ENCODE peak calls at places on chromosomes 13 and 19, in four cellular contexts. G is endothelial cell of umbilical vein, M is A549, P is HepG2. V is an unnamed sample.

GRCh38 chr13:80585531-80585930 is 244.6 kb upstream of the SPRY2 start:
- DNase-seq in G (no peak), M (no peak), P (no peak), V (no peak)

GRCh38 chr13:44064376-44064775 is 184.7 kb downstream of the LACC1 start:
- DNase-seq in G (no peak), M (no peak), P (no peak), V (no peak)

GRCh38 chr19:1287622-1288527 is 2.2 kb downstream of the EFNA2 start:
- DNase-seq in G (no peak), M (no peak), P (no peak), V (no peak)

GRCh38 chr19:36527873-36528193 is 238 bp downstream of the ZNF260 start:
- DNase-seq in G (no peak), M (no peak), P (no peak), V (no peak)

GRCh38 chr13:95800455-95800854 is 123.5 kb downstream of the DNAJC3 start:
- DNase-seq in G (no peak), M (no peak), P (no peak), V (no peak)

GRCh38 chr19:3387645-3388589 is 21.5 kb downstream of the NFIC start:
- DNase-seq in G (peak), M (peak), P (no peak), V (no peak)

GRCh38 chr19:52296773-52297600 is at the start of gene ZNF480:
- DNase-seq in G (peak), M (peak), P (peak), V (peak)

GRCh38 chr13:51423766-51424165 is 29.1 kb downstream of the INTS6 start:
- DNase-seq in G (no peak), M (no peak), P (no peak), V (no peak)

GRCh38 chr13:104900186-104900817 is 1635.2 kb downstream of the EFNB2 start:
- DNase-seq in G (no peak), M (no peak), P (no peak), V (no peak)

GRCh38 chr13:78586706-78587105 is 16.6 kb downstream of the POU4F1 start:
- DNase-seq in G (no peak), M (no peak), P (no peak), V (peak)

GRCh38 chr19:33358408-33358807 is 15.1 kb upstream of the CEBPG start:
- DNase-seq in G (no peak), M (no peak), P (no peak), V (no peak)

GRCh38 chr13:94239135-94239534 is 240.3 kb downstream of the DCT start:
- DNase-seq in G (no peak), M (no peak), P (no peak), V (peak)

GRCh38 chr19:5681446-5682292 is 842 bp downstream of the HSD11B1L start:
- DNase-seq in G (no peak), M (no peak), P (no peak), V (no peak)

GRCh38 chr13:27599845-27600553 is 20.3 kb downstream of the LNX2 start:
- DNase-seq in G (peak), M (no peak), P (peak), V (no peak)

GRCh38 chr19:47225746-47226425 is 5.1 kb downstream of the BBC3 start:
- DNase-seq in G (peak), M (peak), P (peak), V (peak)

GRCh38 chr13:106619688-106620555 is 52.0 kb upstream of the ARGLU1 start:
- DNase-seq in G (peak), M (peak), P (peak), V (peak)

GRCh38 chr13:109427148-109427547 is 359.2 kb downstream of the IRS2 start:
- DNase-seq in G (no peak), M (no peak), P (no peak), V (no peak)

GRCh38 chr13:33466262-33466661 is 180.7 kb upstream of the STARD13 start:
- DNase-seq in G (peak), M (no peak), P (no peak), V (no peak)

GRCh38 chr19:18612772-18613588 is at the start of gene TMEM59L:
- DNase-seq in G (no peak), M (no peak), P (no peak), V (no peak)

GRCh38 chr13:74770361-74770760 is 636.2 kb upstream of the KLF12 start:
- DNase-seq in G (no peak), M (no peak), P (no peak), V (no peak)
- TF ChIP-seq MAX in G (no peak), M (no peak), P (no peak), V (no peak)

GRCh38 chr13:50378513-50378970 is 363.3 kb downstream of the KCNRG start:
- DNase-seq in G (no peak), M (no peak), P (no peak), V (no peak)
- TF ChIP-seq MYC in G (no peak), M (no peak), P (no peak), V (no peak)

GRCh38 chr13:74258951-74259350 is 124.7 kb upstream of the KLF12 start:
- DNase-seq in G (no peak), M (no peak), P (no peak), V (no peak)
- TF ChIP-seq CTCF in G (no peak), M (no peak), P (no peak), V (no peak)

GRCh38 chr13:77511552-77511951 is 24.0 kb upstream of the SCEL start:
- DNase-seq in G (peak), M (no peak), P (no peak), V (peak)

GRCh38 chr13:77509221-77509620 is 26.3 kb upstream of the SCEL start:
- DNase-seq in G (peak), M (no peak), P (no peak), V (no peak)

GRCh38 chr13:77510156-77510555 is 25.4 kb upstream of the SCEL start:
- DNase-seq in G (no peak), M (no peak), P (no peak), V (no peak)

GRCh38 chr13:77506874-77507273 is 28.6 kb upstream of the SCEL start:
- DNase-seq in G (peak), M (no peak), P (no peak), V (peak)

DNA sequence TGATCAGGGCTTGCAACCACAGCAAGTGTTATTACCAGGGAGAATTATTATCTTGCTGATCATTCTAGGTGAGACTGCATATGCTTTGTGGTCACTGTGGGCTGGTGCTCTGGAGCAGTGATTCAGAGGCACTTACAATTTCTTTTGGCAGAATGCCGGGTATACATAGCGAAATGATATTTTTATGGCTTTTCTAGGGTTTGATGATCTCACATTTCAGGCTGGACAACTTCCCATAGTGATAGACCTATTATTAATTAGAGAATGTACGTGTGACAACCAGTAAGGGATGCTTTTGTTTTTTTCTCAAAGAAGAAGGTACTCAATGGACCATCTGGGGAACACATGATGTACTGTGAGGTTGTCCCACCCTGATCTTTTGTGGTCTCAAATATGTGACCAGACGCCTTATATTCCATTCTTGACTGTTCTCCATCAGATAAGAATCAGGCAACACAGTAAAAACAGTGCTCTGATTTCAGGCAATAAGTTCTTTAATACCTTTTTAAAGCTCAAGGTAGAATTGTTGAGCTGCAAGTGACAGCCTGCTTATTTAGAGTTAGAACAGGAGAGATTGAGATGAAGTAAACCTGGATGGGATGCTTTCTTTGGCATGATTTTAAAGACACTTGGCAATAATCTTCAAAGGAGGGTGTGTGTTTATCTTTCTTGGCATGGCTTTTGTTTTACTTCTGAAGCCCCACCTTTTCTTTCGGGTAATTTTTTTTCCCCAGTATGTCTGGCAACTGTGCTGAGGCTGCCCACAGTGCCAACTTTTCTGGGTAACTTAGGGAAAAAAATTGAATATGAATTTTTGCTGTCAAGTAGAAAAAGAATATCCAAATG is 27.4 kb upstream of the SCEL start:
- DNase-seq in G (peak), M (no peak), P (no peak), V (no peak)
- TF ChIP-seq MAX in G (no peak), M (no peak), P (no peak), V (no peak)

DNA sequence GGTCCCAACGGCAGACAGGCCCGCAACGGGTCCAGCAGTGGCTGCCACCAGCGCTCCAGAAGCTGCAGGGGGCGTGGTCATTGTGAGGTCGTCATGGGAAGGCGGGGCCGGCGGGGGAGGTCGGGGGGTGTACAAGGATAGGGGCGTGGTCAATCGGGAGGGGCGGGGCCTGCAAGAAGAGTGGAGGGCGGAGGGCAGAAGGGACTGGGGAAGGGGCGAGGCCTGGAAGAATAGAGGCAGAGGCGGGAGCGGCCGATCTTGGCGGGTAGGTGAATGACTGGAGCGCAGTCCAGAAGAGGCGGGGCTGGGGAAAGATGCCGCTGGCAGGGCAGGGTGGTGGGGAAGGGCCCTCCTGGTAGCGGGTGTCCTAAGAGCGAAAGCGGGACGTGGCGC is 4.3 kb downstream of the FUZ start:
- DNase-seq in G (peak), M (peak), P (peak), V (peak)
- TF ChIP-seq MYC in G (no peak), M (no peak), P (no peak), V (no peak)

GRCh38 chr19:54439174-54439851 is 9.7 kb upstream of the LENG8 start:
- DNase-seq in G (peak), M (peak), P (peak), V (peak)
- TF ChIP-seq CTCF in G (peak), M (peak), P (peak), V (peak)

V was measured in NB4.